ENCODE peak calls at places on chromosomes 11 and 22, in eight cellular contexts. S, P, O, N, A, D, R and Z are unnamed samples.

GRCh38 chr22:39092111-39092867 is 4.8 kb upstream of the APOBEC3H start:
- DNase-seq in S (no peak), O (no peak), A (no peak), N (no peak), P (no peak), D (no peak), R (no peak), Z (no peak)

GRCh38 chr11:96149743-96150555 is 193.0 kb downstream of the MAML2 start:
- DNase-seq in R (no peak), A (no peak), P (no peak), O (no peak), D (no peak), S (no peak), N (no peak), Z (no peak)

GRCh38 chr22:20982563-20982882 is 426 bp downstream of the LZTR1 start:
- DNase-seq in D (no peak), A (no peak), O (no peak), S (no peak), P (no peak), N (no peak), R (no peak), Z (no peak)

GRCh38 chr11:60852060-60852638 is 3.6 kb downstream of the PTGDR2 start:
- DNase-seq in N (peak; percentile 86), P (no peak), R (no peak), A (no peak), D (no peak), S (peak; percentile 71), O (no peak), Z (no peak)

GRCh38 chr22:26673485-26673884 is 16.1 kb downstream of the MIAT start:
- DNase-seq in D (peak; percentile 35), P (no peak), A (no peak), S (no peak), R (no peak), N (no peak), O (no peak), Z (no peak)

GRCh38 chr22:27270818-27271510 is 530.6 kb downstream of the MN1 start:
- DNase-seq in A (no peak), R (no peak), O (no peak), P (no peak), S (no peak), N (no peak), D (no peak), Z (no peak)

GRCh38 chr11:120248551-120249278 is 8.8 kb downstream of the POU2F3 start:
- DNase-seq in A (no peak), N (no peak), O (no peak), D (no peak), R (no peak), P (no peak), S (no peak), Z (no peak)

GRCh38 chr11:105862736-105863367 is 159.2 kb downstream of the MSANTD4 start:
- DNase-seq in R (no peak), O (no peak), P (peak; percentile 47), S (no peak), A (no peak), D (no peak), N (no peak), Z (no peak)

GRCh38 chr22:23178512-23179254 is 1.6 kb upstream of the BCR start:
- DNase-seq in A (no peak), P (peak; percentile 70), R (peak; percentile 73), O (peak; percentile 80), N (peak; percentile 75), S (peak; percentile 75), D (peak; percentile 73), Z (peak; percentile 70)

GRCh38 chr11:69044111-69045013 is 4.4 kb upstream of the TPCN2 start:
- DNase-seq in R (peak; percentile 62), N (peak; percentile 76), S (peak; percentile 72), D (no peak), O (peak; percentile 58), P (peak; percentile 58), A (peak; percentile 24), Z (peak; percentile 61)

GRCh38 chr11:61541568-61541967 is 33.0 kb downstream of the LRRC10B start:
- DNase-seq in N (no peak), P (peak; percentile 9), S (no peak), R (peak; percentile 52), D (no peak), O (no peak), A (no peak), Z (no peak)

GRCh38 chr11:20089796-20090653 is 70.2 kb downstream of the DBX1 start:
- DNase-seq in A (no peak), O (no peak), D (no peak), P (no peak), R (peak; percentile 44), S (peak; percentile 70), N (no peak), Z (no peak)

GRCh38 chr11:4185561-4185960 is 91.0 kb downstream of the RRM1 start:
- DNase-seq in O (no peak), N (no peak), P (no peak), R (no peak), A (no peak), D (no peak), S (no peak), Z (no peak)

GRCh38 chr22:37309221-37310074 is 27.1 kb downstream of the CYTH4 start:
- DNase-seq in P (peak; percentile 79), R (no peak), O (no peak), N (no peak), A (no peak), S (no peak), D (peak; percentile 50), Z (no peak)

GRCh38 chr11:46649180-46649738 is 31.9 kb downstream of the ATG13 start:
- DNase-seq in O (no peak), P (no peak), N (no peak), R (peak; percentile 89), D (no peak), S (no peak), A (peak; percentile 29), Z (peak; percentile 33)

GRCh38 chr11:82250047-82250446 is 483.6 kb downstream of the FAM181B start:
- DNase-seq in D (no peak), O (no peak), A (no peak), N (no peak), P (no peak), R (no peak), S (no peak), Z (no peak)

GRCh38 chr11:130580372-130580771 is 131.9 kb downstream of the ADAMTS15 start:
- DNase-seq in D (no peak), P (no peak), S (no peak), N (no peak), A (no peak), O (no peak), R (peak; percentile 69), Z (no peak)

GRCh38 chr11:93573184-93573583 is 30.0 kb upstream of the SMCO4 start:
- DNase-seq in A (no peak), S (no peak), O (no peak), R (no peak), P (no peak), N (no peak), D (no peak), Z (no peak)

DNA sequence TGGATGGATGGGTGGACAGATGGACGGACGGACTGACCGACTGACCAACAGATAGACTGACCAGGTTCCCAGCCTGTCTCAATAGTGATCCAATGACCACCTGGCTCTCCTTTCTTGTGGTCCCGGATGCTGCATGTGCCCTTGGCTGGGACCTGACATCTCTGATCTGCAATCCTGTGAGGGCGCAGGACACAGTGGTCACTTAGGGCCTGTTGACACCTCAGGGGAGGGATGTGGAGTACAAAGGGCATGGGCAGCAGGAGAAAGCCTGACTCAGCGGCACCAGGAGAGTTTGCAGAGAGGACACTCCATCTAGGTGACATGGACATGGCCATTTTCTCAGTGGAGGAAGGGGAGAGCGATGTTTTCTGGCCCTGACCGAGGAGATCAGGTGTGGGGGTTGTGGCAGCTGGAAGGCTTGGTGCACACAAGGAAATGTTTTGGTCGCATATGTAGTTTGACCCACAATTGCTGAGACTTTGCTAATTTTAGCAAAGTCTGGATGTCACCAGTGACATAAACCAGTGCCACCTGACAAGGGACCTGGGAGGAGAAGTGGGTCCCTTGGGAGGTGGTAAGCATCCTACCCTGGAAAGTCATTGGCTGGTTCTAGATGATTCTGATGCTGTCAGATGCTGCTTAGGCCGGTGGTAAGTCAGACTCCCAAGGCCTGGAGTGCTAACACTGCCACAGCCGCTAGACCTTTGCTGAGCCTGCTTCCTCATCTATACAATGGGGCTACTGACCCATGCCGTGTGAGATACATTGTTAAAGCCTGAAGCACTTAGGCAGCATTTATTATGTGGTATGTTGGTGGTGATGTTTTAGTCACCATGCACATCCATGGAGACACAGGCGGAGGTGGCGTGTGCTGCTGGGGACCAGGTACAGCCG is 50.7 kb downstream of the CD82 start:
- DNase-seq in R (no peak), S (no peak), O (no peak), N (peak; percentile 53), D (no peak), A (no peak), P (peak; percentile 30), Z (no peak)
- H3K4me1 ChIP-seq in R (no peaks in the 10 kb centered on the region), S (peaks cover 19% of the 10 kb centered on the region), O (peaks cover 3% of the 10 kb centered on the region), N (no peaks in the 10 kb centered on the region), D (peaks cover 40% of the 10 kb centered on the region), A (peaks cover 24% of the 10 kb centered on the region), P (peaks cover 24% of the 10 kb centered on the region), Z (no peaks in the 10 kb centered on the region)

DNA sequence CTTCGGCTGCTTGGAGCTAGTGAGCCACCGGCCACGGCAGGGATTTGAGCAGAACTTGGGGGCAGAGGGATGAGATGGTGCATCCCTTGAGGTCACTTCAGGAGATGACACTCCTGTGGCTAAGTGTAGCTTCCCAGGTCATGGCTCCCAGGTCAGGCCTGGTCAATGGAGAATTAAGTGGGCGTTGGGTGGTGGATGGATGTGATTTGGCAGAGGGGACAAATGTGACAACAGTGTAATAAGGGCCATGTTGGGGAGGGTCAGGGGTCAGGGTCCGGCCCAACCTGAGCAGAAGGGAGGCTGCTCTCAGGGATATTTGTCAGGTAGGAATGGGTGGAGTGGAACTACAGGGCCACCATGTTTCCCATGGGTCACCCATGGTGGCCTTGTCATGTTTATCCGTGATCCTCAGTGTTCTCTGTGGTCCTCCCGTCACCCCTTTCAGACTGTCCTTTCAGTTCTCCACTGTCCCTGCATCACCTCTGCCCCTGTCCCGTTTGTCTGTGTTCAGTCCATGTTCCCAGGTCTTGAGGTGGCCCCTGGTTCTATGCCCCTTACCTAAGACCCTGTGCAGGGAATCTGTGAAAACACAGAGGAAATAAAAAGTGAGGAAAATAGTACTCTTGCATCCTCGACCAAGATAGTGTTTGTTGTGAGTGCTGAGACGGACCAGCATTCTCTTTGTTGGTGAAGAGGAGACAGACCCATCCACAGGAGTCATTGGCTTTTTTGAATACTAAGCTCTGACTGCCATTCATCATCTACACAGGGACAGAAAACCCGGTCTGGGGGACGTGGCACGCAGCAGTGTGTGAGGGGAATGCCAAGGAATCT is 6.1 kb downstream of the SLC25A1 start:
- DNase-seq in D (no peak), P (no peak), R (no peak), O (no peak), A (no peak), N (no peak), S (no peak), Z (no peak)
- H3K4me1 ChIP-seq in D (peaks cover 33% of the 10 kb centered on the region), P (peaks cover 53% of the 10 kb centered on the region), R (peaks cover 17% of the 10 kb centered on the region), O (peaks cover 16% of the 10 kb centered on the region), A (peaks cover 58% of the 10 kb centered on the region), N (no peaks in the 10 kb centered on the region), S (peaks cover 75% of the 10 kb centered on the region), Z (peaks cover 4% of the 10 kb centered on the region)

DNA sequence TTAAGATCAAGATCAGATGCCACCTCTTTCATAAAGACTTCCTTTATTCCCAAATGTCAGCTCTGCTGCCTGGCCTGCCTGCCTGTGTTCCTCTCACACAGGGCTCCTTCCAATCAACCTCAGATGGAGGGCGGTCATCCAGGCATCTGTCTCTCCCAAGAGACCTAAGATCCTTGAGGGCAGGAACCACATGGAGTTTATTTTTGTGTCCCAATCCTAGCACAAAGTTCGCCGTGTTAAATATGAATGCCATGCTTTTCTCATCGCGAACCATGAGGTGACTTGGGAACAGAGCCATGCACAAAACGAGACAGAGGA is 72.7 kb upstream of the ARFGAP3 start:
- DNase-seq in R (no peak), A (no peak), O (no peak), S (no peak), N (no peak), P (no peak), D (no peak), Z (no peak)
- H3K4me1 ChIP-seq in R (peaks cover 24% of the 10 kb centered on the region), A (peaks cover 96% of the 10 kb centered on the region), O (no peaks in the 10 kb centered on the region), S (peaks cover 83% of the 10 kb centered on the region), N (no peaks in the 10 kb centered on the region), P (peaks cover 40% of the 10 kb centered on the region), D (peaks cover 24% of the 10 kb centered on the region), Z (peaks cover 47% of the 10 kb centered on the region)

GRCh38 chr11:64410396-64410718 is 51.4 kb downstream of the RPS6KA4 start:
- DNase-seq in N (peak; percentile 33), R (no peak), D (no peak), P (no peak), S (no peak), O (no peak), A (no peak), Z (no peak)
- H3K4me1 ChIP-seq in N (no peaks in the 10 kb centered on the region), R (peaks cover 1% of the 10 kb centered on the region), D (no peaks in the 10 kb centered on the region), P (peaks cover 4% of the 10 kb centered on the region), S (no peaks in the 10 kb centered on the region), O (peaks cover 3% of the 10 kb centered on the region), A (peaks cover 8% of the 10 kb centered on the region), Z (peaks cover 2% of the 10 kb centered on the region)